ENCODE peak calls at places on chromosome 3, in five cellular contexts. G, B, I, Q and F are unnamed samples.

GRCh38 chr3:25297667-25298585 is 130.1 kb upstream of the RARB start:
- DNase-seq in Q (no peak), I (no peak), B (no peak), G (no peak), F (no peak)

GRCh38 chr3:31354373-31354772 is 178.4 kb upstream of the STT3B start:
- DNase-seq in G (no peak), B (no peak), I (no peak), Q (no peak), F (no peak)

GRCh38 chr3:15291589-15292541 is 40.5 kb downstream of the SH3BP5 start:
- DNase-seq in Q (no peak), G (peak; percentile 52), I (no peak), B (no peak), F (no peak)

GRCh38 chr3:9195390-9195789 is 54.1 kb downstream of the SRGAP3 start:
- DNase-seq in Q (no peak), B (no peak), I (no peak), G (no peak), F (no peak)

GRCh38 chr3:130459944-130460343 is 57.0 kb upstream of the COL6A6 start:
- DNase-seq in B (no peak), G (no peak), I (no peak), Q (no peak), F (no peak)

GRCh38 chr3:116863842-116864626 is 154.5 kb downstream of the TUSC7 start:
- DNase-seq in I (no peak), G (no peak), Q (peak; percentile 0), B (no peak), F (no peak)

GRCh38 chr3:14926592-14926991 is 20.8 kb upstream of the NR2C2 start:
- DNase-seq in Q (no peak), I (no peak), B (no peak), G (no peak), F (no peak)

GRCh38 chr3:179769411-179770247 is 116.8 kb downstream of the USP13 start:
- DNase-seq in I (no peak), G (no peak), Q (no peak), B (no peak), F (no peak)

GRCh38 chr3:80559701-80560100 is 791.9 kb upstream of the ROBO1 start:
- DNase-seq in B (no peak), I (no peak), G (no peak), Q (no peak), F (no peak)

GRCh38 chr3:142724682-142725351 is 983 bp downstream of the TRPC1 start:
- DNase-seq in G (peak; percentile 15), B (peak; percentile 35), I (peak; percentile 57), Q (peak; percentile 78), F (peak; percentile 78)

GRCh38 chr3:101868534-101869464 is 19.5 kb downstream of the NFKBIZ start:
- DNase-seq in I (no peak), G (peak; percentile 72), Q (peak; percentile 88), B (peak; percentile 73), F (no peak)

DNA sequence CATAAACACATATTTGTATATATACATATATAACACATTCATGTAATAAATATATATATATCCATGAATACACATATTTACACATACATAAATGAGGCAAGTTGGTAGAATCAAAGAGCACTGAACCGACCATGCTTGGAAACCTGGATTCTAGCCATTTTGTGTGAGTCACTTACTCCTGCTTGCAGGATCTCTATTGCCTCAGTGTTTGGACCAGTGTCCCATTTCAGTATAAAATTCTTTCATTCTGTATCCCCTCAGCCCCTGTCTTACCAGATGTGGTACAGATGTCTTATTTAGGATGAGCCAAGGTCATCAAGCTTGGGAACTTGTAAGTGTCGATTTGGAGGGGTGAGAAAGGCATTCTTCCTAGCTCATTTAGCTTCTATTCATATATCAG is 391.4 kb upstream of the FRG2C start:
- DNase-seq in I (no peak), Q (no peak), B (no peak), G (no peak), F (no peak)
- H3K4me3 ChIP-seq in I (no peak overlapping the region), Q (no peak overlapping the region), B (no peak overlapping the region), G (no peak overlapping the region), F (no peak overlapping the region)

GRCh38 chr3:194731496-194732073 is 45.9 kb downstream of the FAM43A start:
- DNase-seq in B (no peak), G (no peak), Q (no peak), I (no peak), F (no peak)
- H3K9me3 ChIP-seq in B (peaks cover 7% of the 10 kb centered on the region), G (no peaks in the 10 kb centered on the region), Q (no peaks in the 10 kb centered on the region), I (no peaks in the 10 kb centered on the region), F (no peaks in the 10 kb centered on the region)

GRCh38 chr3:10556312-10556711 is 50.9 kb upstream of the ATP2B2 start:
- DNase-seq in Q (no peak), I (peak; percentile 15), B (no peak), G (no peak), F (no peak)

GRCh38 chr3:10558726-10559125 is 53.3 kb upstream of the ATP2B2 start:
- DNase-seq in B (no peak), G (no peak), Q (no peak), I (no peak), F (no peak)

GRCh38 chr3:10560060-10560861 is 54.9 kb upstream of the ATP2B2 start:
- DNase-seq in G (no peak), B (no peak), I (no peak), Q (no peak), F (no peak)

GRCh38 chr3:10557250-10557649 is 51.9 kb upstream of the ATP2B2 start:
- DNase-seq in I (no peak), G (no peak), Q (no peak), B (no peak), F (no peak)

GRCh38 chr3:10557783-10558373 is 52.5 kb upstream of the ATP2B2 start:
- DNase-seq in G (no peak), I (no peak), B (no peak), Q (no peak), F (peak; percentile 21)
- H3K27me3 ChIP-seq in G (no peaks in the 10 kb centered on the region), I (no peaks in the 10 kb centered on the region), B (peaks cover 3% of the 10 kb centered on the region), Q (peaks cover 25% of the 10 kb centered on the region), F (no peaks in the 10 kb centered on the region)

GRCh38 chr3:69248394-69248793 is 126.0 kb upstream of the LMOD3 start:
- DNase-seq in B (no peak), G (peak; percentile 31), I (no peak), Q (no peak), F (no peak)
- H3K4me3 ChIP-seq in B (no peak overlapping the region), G (no peak overlapping the region), I (no peak overlapping the region), Q (no peak overlapping the region), F (no peak overlapping the region)

GRCh38 chr3:44568561-44568960 is 13.6 kb downstream of the ZKSCAN7 start:
- DNase-seq in I (no peak), Q (no peak), B (no peak), G (no peak), F (no peak)

GRCh38 chr3:44576661-44577060 is 8.1 kb upstream of the ZNF660 start:
- DNase-seq in I (no peak), G (no peak), Q (no peak), B (no peak), F (no peak)

DNA sequence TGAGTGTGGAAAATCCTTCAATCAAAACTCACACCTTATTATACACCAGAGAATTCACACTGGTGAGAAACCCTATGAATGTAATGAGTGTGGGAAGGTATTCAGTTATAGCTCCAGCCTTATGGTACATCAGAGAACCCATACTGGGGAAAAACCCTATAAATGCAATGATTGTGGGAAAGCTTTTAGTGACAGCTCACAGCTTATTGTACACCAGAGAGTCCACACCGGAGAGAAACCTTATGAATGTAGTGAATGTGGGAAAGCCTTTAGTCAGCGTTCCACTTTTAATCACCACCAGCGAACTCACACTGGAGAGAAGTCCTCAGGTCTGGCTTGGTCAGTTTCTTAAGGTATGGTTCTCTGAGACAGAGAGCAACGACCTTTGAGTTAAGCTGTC is 13.7 kb upstream of the ZNF660 start:
- DNase-seq in B (no peak), Q (no peak), I (no peak), G (no peak), F (no peak)
- H3K9me3 ChIP-seq in B (peaks cover 31% of the 10 kb centered on the region), Q (peaks cover 4% of the 10 kb centered on the region), I (peaks cover 10% of the 10 kb centered on the region), G (peaks cover 13% of the 10 kb centered on the region), F (peaks cover 24% of the 10 kb centered on the region)

DNA sequence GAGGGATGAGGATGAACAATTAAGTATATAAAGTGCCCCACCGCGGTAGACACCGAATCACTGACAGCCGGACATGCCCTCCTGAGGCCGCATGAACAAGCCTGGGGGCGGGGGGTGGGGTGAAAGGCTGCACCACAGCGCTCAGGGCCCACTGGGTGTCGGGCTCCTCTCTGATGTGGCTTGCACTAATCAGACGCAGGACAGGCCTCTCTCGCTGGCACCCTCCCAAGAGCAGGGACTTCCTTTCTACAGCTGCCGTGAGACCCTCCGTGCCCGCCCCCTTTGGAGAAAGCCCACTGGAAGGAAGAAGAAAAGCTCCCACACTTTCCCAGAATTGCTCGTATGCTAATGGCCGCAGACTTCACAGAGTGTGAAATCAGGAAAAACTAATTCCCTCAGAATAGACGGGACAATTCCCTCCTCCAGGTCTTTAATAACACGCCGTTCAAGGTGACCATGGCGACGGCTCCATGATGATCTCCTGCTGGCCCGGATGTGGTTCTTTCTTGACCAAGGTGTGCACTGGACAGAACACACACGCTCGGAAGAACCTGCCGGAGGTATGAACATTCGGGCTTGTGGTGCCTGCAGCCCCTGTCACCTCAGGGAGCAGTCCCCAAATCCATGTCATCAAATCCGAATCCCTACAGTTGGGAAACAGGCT is 32.0 kb downstream of the IQSEC1 start:
- DNase-seq in B (no peak), I (no peak), Q (peak; percentile 61), G (no peak), F (no peak)
- H3K27me3 ChIP-seq in B (no peaks in the 10 kb centered on the region), I (peaks cover 4% of the 10 kb centered on the region), Q (peaks cover 82% of the 10 kb centered on the region), G (no peaks in the 10 kb centered on the region), F (no peaks in the 10 kb centered on the region)